ENCODE peak calls at places on chromosomes 3 and 15, in nine cellular contexts. F is fibroblast of villous mesenchyme; K is retina; D is EH; T is A549; Y is ACHN; J is pons; H is substantia nigra; O is central memory CD4-positive, alpha-beta T cell. W is an unnamed sample.

GRCh38 chr15:99157456-99157855 is 52.6 kb downstream of the SYNM start:
- DNase-seq in F (peak), K (no peak), D (peak), T (no peak), Y (no peak), J (no peak), H (no peak), O (no peak), W (no peak)

GRCh38 chr3:146650691-146651090 is 45.5 kb upstream of the PLSCR5 start:
- DNase-seq in F (no peak), K (no peak), D (no peak), T (no peak), Y (no peak), J (no peak), H (no peak), O (no peak), W (no peak)

GRCh38 chr3:31873254-31873653 is 107.8 kb downstream of the OSBPL10 start:
- DNase-seq in F (no peak), K (no peak), D (no peak), T (no peak), Y (no peak), J (no peak), H (no peak), O (no peak), W (no peak)

GRCh38 chr3:12705981-12706380 is 42.1 kb upstream of the RAF1 start:
- DNase-seq in F (peak), K (no peak), D (peak), T (no peak), Y (no peak), J (no peak), H (no peak), O (no peak), W (no peak)

GRCh38 chr3:119751423-119751822 is 30.5 kb upstream of the NR1I2 start:
- DNase-seq in F (no peak), K (no peak), D (peak), T (no peak), Y (no peak), J (no peak), H (no peak), O (no peak), W (no peak)

GRCh38 chr3:30476373-30477082 is 129.9 kb upstream of the TGFBR2 start:
- DNase-seq in F (peak), K (no peak), D (peak), T (peak), Y (no peak), J (no peak), H (no peak), O (no peak), W (no peak)

GRCh38 chr3:100170492-100170891 is 56.2 kb upstream of the FILIP1L start:
- DNase-seq in F (no peak), K (no peak), D (no peak), T (no peak), Y (no peak), J (no peak), H (no peak), O (no peak), W (no peak)

GRCh38 chr15:35486296-35486695 is 59.7 kb downstream of the DPH6 start:
- DNase-seq in F (no peak), K (no peak), D (no peak), T (no peak), Y (no peak), J (no peak), H (no peak), O (no peak), W (no peak)

GRCh38 chr15:94119215-94119815 is 112.0 kb upstream of the MCTP2 start:
- DNase-seq in F (no peak), K (peak), D (no peak), T (no peak), Y (no peak), J (peak), H (no peak), O (no peak), W (no peak)

GRCh38 chr15:82317091-82317489 is 32.2 kb downstream of the GOLGA6L10 start:
- DNase-seq in F (no peak), K (no peak), D (no peak), T (no peak), Y (no peak), J (no peak), H (no peak), O (no peak), W (no peak)

GRCh38 chr3:14949126-14949525 is 1.7 kb downstream of the NR2C2 start:
- DNase-seq in F (no peak), K (no peak), D (peak), T (no peak), Y (no peak), J (peak), H (no peak), O (no peak), W (no peak)

GRCh38 chr15:42876224-42876623 is 44.4 kb downstream of the TTBK2 start:
- DNase-seq in F (no peak), K (no peak), D (no peak), T (no peak), Y (no peak), J (no peak), H (no peak), O (no peak), W (no peak)

W was measured in immature natural killer cell.